ENCODE peak calls at places on chromosomes 6 and 20, in six cellular contexts. F is mesenchymal stem cell, K is IMR-90, U is H9, T is neuronal stem cell, W is trophoblast cell. S is an unnamed sample.

GRCh38 chr6:116196841-116197240 is 57.0 kb downstream of the TSPYL4 start:
- DNase-seq in F (no peak), K (no peak), U (no peak), T (no peak), W (no peak), S (no peak)

GRCh38 chr6:35911871-35912653 is 8.8 kb downstream of the SRPK1 start:
- DNase-seq in F (no peak), K (peak; percentile 79), U (no peak), T (no peak), W (no peak), S (no peak)

GRCh38 chr6:122730775-122731386 is 48.6 kb upstream of the FABP7 start:
- DNase-seq in F (peak; percentile 55), K (peak; percentile 54), U (no peak), T (peak; percentile 31), W (peak; percentile 81), S (peak; percentile 40)

GRCh38 chr20:63552481-63553249 is 1.3 kb upstream of the FNDC11 start:
- DNase-seq in F (no peak), K (no peak), U (peak; percentile 59), T (no peak), W (no peak), S (no peak)

GRCh38 chr20:14142171-14142570 is 146.9 kb downstream of the MACROD2 start:
- DNase-seq in F (peak; percentile 42), K (peak; percentile 19), U (peak; percentile 84), T (peak; percentile 72), W (peak; percentile 82), S (peak; percentile 97)

GRCh38 chr20:59094576-59094975 is 52.0 kb upstream of the PRELID3B start:
- DNase-seq in F (no peak), K (no peak), U (peak; percentile 63), T (no peak), W (no peak), S (peak; percentile 15)

GRCh38 chr6:112571486-112571885 is 224.4 kb downstream of the RFPL4B start:
- DNase-seq in F (no peak), K (peak; percentile 72), U (no peak), T (no peak), W (no peak), S (no peak)

GRCh38 chr6:73263570-73263909 is 544 bp upstream of the KHDC1 start:
- DNase-seq in F (no peak), K (no peak), U (no peak), T (no peak), W (no peak), S (no peak)

GRCh38 chr20:3307078-3307477 is 68.1 kb upstream of the SLC4A11 start:
- DNase-seq in F (no peak), K (no peak), U (no peak), T (no peak), W (no peak), S (no peak)

GRCh38 chr6:143773503-143773902 is 69.6 kb upstream of the LTV1 start:
- DNase-seq in F (no peak), K (no peak), U (no peak), T (no peak), W (no peak), S (no peak)

GRCh38 chr6:8539446-8539845 is 104.1 kb upstream of the SLC35B3 start:
- DNase-seq in F (peak; percentile 2), K (no peak), U (no peak), T (no peak), W (peak; percentile 51), S (peak; percentile 40)

GRCh38 chr20:37303637-37304036 is 14.2 kb downstream of the MANBAL start:
- DNase-seq in F (no peak), K (no peak), U (no peak), T (no peak), W (peak; percentile 61), S (no peak)

GRCh38 chr20:20465259-20465658 is 97.4 kb downstream of the INSM1 start:
- DNase-seq in F (no peak), K (no peak), U (peak; percentile 52), T (no peak), W (no peak), S (peak; percentile 84)

GRCh38 chr6:12026120-12026519 is 14.0 kb downstream of the HIVEP1 start:
- DNase-seq in F (no peak), K (no peak), U (no peak), T (no peak), W (no peak), S (no peak)

GRCh38 chr20:32312718-32313424 is 35.4 kb downstream of the KIF3B start:
- DNase-seq in F (no peak), K (no peak), U (no peak), T (no peak), W (no peak), S (no peak)

GRCh38 chr6:1789092-1789491 is 179.4 kb downstream of the FOXC1 start:
- DNase-seq in F (no peak), K (peak; percentile 65), U (no peak), T (no peak), W (no peak), S (no peak)

GRCh38 chr6:90274481-90275030 is 22.1 kb downstream of the BACH2 start:
- DNase-seq in F (no peak), K (no peak), U (no peak), T (no peak), W (no peak), S (peak; percentile 44)

GRCh38 chr6:53347921-53348435 is 772 bp downstream of the ELOVL5 start:
- DNase-seq in F (peak; percentile 84), K (peak; percentile 52), U (peak; percentile 56), T (peak; percentile 70), W (peak; percentile 57), S (peak; percentile 83)

GRCh38 chr20:53706008-53706481 is 112.4 kb upstream of the ZNF217 start:
- DNase-seq in F (no peak), K (peak; percentile 33), U (no peak), T (no peak), W (peak; percentile 62), S (no peak)

GRCh38 chr6:50952092-50952932 is 133.6 kb downstream of the TFAP2B start:
- DNase-seq in F (no peak), K (no peak), U (no peak), T (no peak), W (peak; percentile 62), S (peak; percentile 28)

GRCh38 chr6:158409451-158409850 is 97.2 kb downstream of the TULP4 start:
- DNase-seq in F (peak; percentile 60), K (peak; percentile 75), U (no peak), T (no peak), W (no peak), S (peak; percentile 11)

GRCh38 chr6:119791746-119792145 is 442.2 kb upstream of the MAN1A1 start:
- DNase-seq in F (peak; percentile 3), K (no peak), U (no peak), T (no peak), W (peak; percentile 74), S (peak; percentile 40)

GRCh38 chr6:72913797-72914196 is 291.9 kb downstream of the KCNQ5 start:
- DNase-seq in F (no peak), K (no peak), U (no peak), T (no peak), W (peak; percentile 6), S (no peak)

GRCh38 chr20:60627751-60628565 is 624.1 kb upstream of the CDH4 start:
- DNase-seq in F (no peak), K (no peak), U (no peak), T (no peak), W (peak; percentile 67), S (peak; percentile 35)

GRCh38 chr6:903746-904145 is 210.8 kb upstream of the EXOC2 start:
- DNase-seq in F (no peak), K (peak; percentile 36), U (no peak), T (no peak), W (no peak), S (no peak)

GRCh38 chr6:24520929-24521546 is 26.3 kb downstream of the ALDH5A1 start:
- DNase-seq in F (peak; percentile 38), K (peak; percentile 19), U (peak; percentile 75), T (no peak), W (peak; percentile 65), S (peak; percentile 69)

GRCh38 chr6:35343092-35343834 is 905 bp downstream of the PPARD start:
- DNase-seq in F (no peak), K (peak; percentile 32), U (no peak), T (no peak), W (peak; percentile 32), S (no peak)

GRCh38 chr6:109255946-109256628 is 126.2 kb downstream of the CD164 start:
- DNase-seq in F (no peak), K (no peak), U (no peak), T (no peak), W (no peak), S (no peak)

GRCh38 chr6:137024172-137024990 is 20.4 kb downstream of the IL20RA start:
- DNase-seq in F (no peak), K (no peak), U (no peak), T (no peak), W (no peak), S (no peak)

GRCh38 chr6:126118934-126119333 is 132.6 kb downstream of the TRMT11 start:
- DNase-seq in F (no peak), K (peak; percentile 13), U (no peak), T (no peak), W (no peak), S (peak; percentile 44)

DNA sequence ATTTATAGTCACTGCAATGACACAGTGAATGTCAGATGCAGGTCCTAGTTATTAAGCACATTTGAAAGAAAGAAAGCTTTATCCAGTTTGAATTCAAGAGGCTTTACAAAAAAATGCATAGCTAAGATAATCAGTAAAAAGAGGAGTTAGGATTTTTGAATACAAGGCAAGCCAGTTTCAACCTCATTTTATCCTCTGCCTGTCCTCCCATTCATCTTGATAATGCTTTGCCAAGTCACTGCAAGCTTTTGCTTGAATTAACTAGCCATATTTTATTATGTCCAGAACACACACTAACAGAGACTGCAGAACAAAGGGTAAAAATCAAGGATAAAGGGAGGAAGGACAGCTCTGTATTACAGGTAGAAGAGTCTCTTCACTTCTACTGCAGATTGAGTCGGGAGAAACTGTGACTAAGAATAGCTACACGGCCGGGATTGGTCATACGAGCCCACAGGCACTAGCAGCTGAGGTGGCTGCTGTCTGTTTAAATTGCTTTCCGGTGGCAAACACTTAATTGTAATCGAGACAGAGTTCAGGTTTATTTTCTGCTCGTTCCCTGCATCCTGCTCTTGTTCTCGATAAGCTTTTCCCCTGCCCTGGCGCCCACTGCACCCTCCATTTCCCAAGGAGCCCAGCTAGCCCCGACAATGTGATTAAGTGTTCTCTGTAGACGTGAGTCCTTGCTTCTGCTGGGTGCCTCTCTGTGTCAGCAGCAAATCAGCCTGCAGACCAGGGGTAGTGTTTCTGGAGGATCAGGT is 30.5 kb upstream of the AKAP12 start:
- DNase-seq in F (peak; percentile 22), K (peak; percentile 20), U (no peak), T (no peak), W (no peak), S (no peak)
- H4K8ac ChIP-seq in F (no peak overlapping the region), K (no peak overlapping the region), U (no peak overlapping the region), T (no peak overlapping the region), W (no peak overlapping the region), S (no peak overlapping the region)

GRCh38 chr6:30741789-30742315 is 635 bp downstream of the FLOT1 start:
- DNase-seq in F (no peak), K (no peak), U (no peak), T (no peak), W (no peak), S (no peak)
- H3K4ac ChIP-seq in F (peak overlapping the region; percentile 97), K (peak overlapping the region; percentile 100), U (no peak overlapping the region), T (no peak overlapping the region), W (peak overlapping the region; percentile 87), S (peak overlapping the region; percentile 22)

GRCh38 chr6:78836610-78837009 is 30.7 kb upstream of the IRAK1BP1 start:
- DNase-seq in F (no peak), K (no peak), U (no peak), T (no peak), W (no peak), S (no peak)
- H4K8ac ChIP-seq in F (no peak overlapping the region), K (no peak overlapping the region), U (no peak overlapping the region), T (no peak overlapping the region), W (no peak overlapping the region), S (no peak overlapping the region)

GRCh38 chr6:33117826-33118277 is 42.1 kb downstream of the HLA-DPB1 start:
- DNase-seq in F (no peak), K (no peak), U (peak; percentile 60), T (no peak), W (no peak), S (peak; percentile 69)
- H3K4ac ChIP-seq in F (no peak overlapping the region), K (no peak overlapping the region), U (no peak overlapping the region), T (no peak overlapping the region), W (no peak overlapping the region), S (no peak overlapping the region)

GRCh38 chr20:43124261-43124660 is 65.4 kb downstream of the PTPRT start:
- DNase-seq in F (no peak), K (no peak), U (no peak), T (no peak), W (no peak), S (no peak)
- H4K8ac ChIP-seq in F (no peak overlapping the region), K (no peak overlapping the region), U (no peak overlapping the region), T (no peak overlapping the region), W (no peak overlapping the region), S (no peak overlapping the region)

S was measured in mesendoderm.